ENCODE peak calls at places on chromosomes 7 and 10, in four cellular contexts. X is gastrocnemius medialis, Z is Peyer's patch, O is breast epithelium. W is an unnamed sample. For H3K9me3, the result is how much of the 10 kb centered on the place peaks cover.

GRCh38 chr7:159102681-159103381 is 41.8 kb downstream of the VIPR2 start:
- DNase-seq in O (peak), Z (peak), X (no peak), W (peak)

GRCh38 chr7:120053390-120053961 is 219.5 kb upstream of the KCND2 start:
- DNase-seq in X (no peak), Z (no peak), O (no peak), W (no peak)

GRCh38 chr7:4103352-4104091 is 578.6 kb upstream of the FOXK1 start:
- DNase-seq in Z (no peak), O (no peak), X (no peak), W (peak)

GRCh38 chr10:124545756-124546369 is 84.2 kb downstream of the LHPP start:
- DNase-seq in Z (no peak), O (no peak), X (no peak), W (no peak)

GRCh38 chr7:140643416-140643815 is 2.8 kb upstream of the DENND2A start:
- DNase-seq in Z (no peak), O (no peak), X (no peak), W (peak)

GRCh38 chr10:24603333-24603732 is 120.4 kb downstream of the ARHGAP21 start:
- DNase-seq in O (no peak), Z (no peak), X (no peak), W (no peak)

GRCh38 chr10:130220251-130221185 is 84.3 kb downstream of the GLRX3 start:
- DNase-seq in X (no peak), O (peak), Z (no peak), W (peak)

GRCh38 chr7:116588641-116589594 is 64.1 kb downstream of the CAV1 start:
- DNase-seq in Z (no peak), O (no peak), X (no peak), W (no peak)

GRCh38 chr10:87866575-87866974 is 3.1 kb downstream of the PTEN start:
- DNase-seq in X (no peak), Z (no peak), O (no peak), W (no peak)

GRCh38 chr7:95545666-95546065 is 50.6 kb downstream of the PDK4 start:
- DNase-seq in Z (no peak), X (no peak), O (no peak), W (no peak)
- H3K27ac ChIP-seq in Z (no peak), X (peak), O (peak), W (no peak)

GRCh38 chr10:13092446-13093102 is 7.4 kb upstream of the OPTN start:
- DNase-seq in X (no peak), Z (no peak), O (no peak), W (no peak)

GRCh38 chr10:13087986-13088618 is 11.9 kb upstream of the OPTN start:
- DNase-seq in O (no peak), X (no peak), Z (no peak), W (no peak)

GRCh38 chr10:13089345-13089744 is 10.6 kb upstream of the OPTN start:
- DNase-seq in Z (no peak), X (no peak), O (no peak), W (no peak)

GRCh38 chr10:13091816-13092215 is 8.1 kb upstream of the OPTN start:
- DNase-seq in Z (no peak), O (no peak), X (no peak), W (no peak)

DNA sequence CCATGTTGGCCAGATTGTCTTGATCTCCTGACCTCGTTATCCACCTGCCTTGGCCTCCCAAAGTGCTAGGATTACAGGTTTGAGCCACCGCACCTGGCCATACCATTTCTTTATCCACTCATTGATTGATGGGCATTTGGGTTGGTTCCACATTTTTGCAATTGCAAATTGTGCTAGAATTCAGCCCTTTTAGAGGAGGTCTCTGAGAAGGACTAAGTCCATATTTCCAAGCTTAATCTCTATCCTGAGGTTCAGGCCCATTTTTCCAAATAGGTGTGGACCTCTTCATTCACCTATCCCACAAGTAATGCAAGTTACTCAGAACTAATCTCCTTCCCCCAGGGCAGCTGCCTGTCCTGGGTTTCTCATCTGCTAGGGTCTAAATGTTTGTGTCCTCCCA is 9.7 kb upstream of the OPTN start:
- DNase-seq in Z (no peak), O (no peak), X (no peak), W (no peak)
- TF ChIP-seq POLR2A in Z (no peak), O (no peak), X (no peak), W (no peak)

GRCh38 chr10:43644252-43644651 is 4.4 kb downstream of the ZNF32 start:
- DNase-seq in Z (no peak), X (no peak), O (no peak), W (no peak)
- H3K9me3 ChIP-seq in Z (under half), X (under half), O (half or more), W (under half)

DNA sequence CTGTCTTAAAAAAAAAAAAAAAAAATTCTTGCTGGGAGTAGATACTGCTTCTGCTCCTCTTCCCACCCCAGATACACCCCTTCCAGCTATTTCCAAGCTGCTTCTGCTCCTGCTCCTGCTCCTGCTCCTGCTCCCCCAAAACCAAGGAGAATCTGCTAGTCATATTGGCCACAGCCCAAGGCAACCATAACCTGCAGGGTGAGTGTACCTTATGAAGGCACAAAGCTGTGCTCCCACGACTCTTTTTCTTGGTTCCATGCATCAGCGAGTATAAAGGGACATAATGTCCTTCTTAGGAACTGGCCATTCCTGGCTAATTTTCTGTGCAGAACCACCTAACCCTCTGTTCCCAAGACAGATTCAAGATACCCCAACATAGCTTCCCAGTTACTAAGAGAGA is 129.5 kb upstream of the CDK1 start:
- DNase-seq in X (no peak), Z (no peak), O (no peak), W (no peak)
- H3K27ac ChIP-seq in X (no peak), Z (no peak), O (no peak), W (no peak)

GRCh38 chr7:149261829-149262617 is at the start of gene ZNF783:
- DNase-seq in O (peak), X (peak), Z (peak), W (peak)
- TF ChIP-seq POLR2A in O (no peak), X (peak), Z (no peak), W (no peak)

W was measured in spleen.